ENCODE peak calls at places on chromosome 21, in five cellular contexts. V is tibial artery, F is fibroblast of lung, Q is right atrium auricular region, J is adrenal gland. I is an unnamed sample. For H3K36me3, the result is how much of the 10 kb centered on the place peaks cover.

GRCh38 chr21:43691086-43691795 is 27.7 kb upstream of the PDXK start:
- DNase-seq in J (no peak), Q (no peak), F (no peak), V (no peak), I (peak)

GRCh38 chr21:43919871-43920801 is 55.1 kb downstream of the AGPAT3 start:
- DNase-seq in J (no peak), V (no peak), Q (no peak), F (no peak), I (peak)

GRCh38 chr21:43012596-43012995 is 38.2 kb downstream of the PKNOX1 start:
- DNase-seq in Q (no peak), J (no peak), V (no peak), F (no peak), I (no peak)

GRCh38 chr21:36188081-36188681 is 31.6 kb downstream of the DOP1B start:
- DNase-seq in J (no peak), Q (no peak), V (no peak), F (no peak), I (peak)

GRCh38 chr21:20971296-20971921 is 26.8 kb upstream of the NCAM2 start:
- DNase-seq in V (no peak), F (peak), Q (no peak), J (peak), I (peak)

GRCh38 chr21:32131960-32132359 is 146.9 kb downstream of the MIS18A start:
- DNase-seq in F (peak), Q (peak), V (no peak), J (no peak), I (no peak)

GRCh38 chr21:41827951-41828883 is 50.9 kb downstream of the PRDM15 start:
- DNase-seq in V (no peak), Q (no peak), F (no peak), J (no peak), I (no peak)

GRCh38 chr21:45959182-45959581 is 22.4 kb upstream of the COL6A1 start:
- DNase-seq in J (no peak), Q (no peak), V (no peak), F (no peak), I (no peak)

GRCh38 chr21:22314963-22315362 is 1316.8 kb downstream of the NCAM2 start:
- DNase-seq in F (no peak), Q (no peak), J (no peak), V (no peak), I (no peak)

GRCh38 chr21:44549525-44550211 is 1.6 kb downstream of the KRTAP10-2 start:
- DNase-seq in Q (peak), F (no peak), V (peak), J (peak), I (no peak)

GRCh38 chr21:39581414-39581813 is 31.3 kb upstream of the B3GALT5 start:
- DNase-seq in F (no peak), J (no peak), V (no peak), Q (no peak), I (no peak)

GRCh38 chr21:38671716-38672115 is 134.0 kb upstream of the ETS2 start:
- DNase-seq in V (no peak), Q (no peak), F (peak), J (no peak), I (no peak)

GRCh38 chr21:36696640-36697472 is 2.1 kb upstream of the SIM2 start:
- DNase-seq in V (peak), J (no peak), F (no peak), Q (no peak), I (peak)

GRCh38 chr21:33229099-33229775 is 501 bp upstream of the IFNAR2 start:
- DNase-seq in J (peak), Q (no peak), F (no peak), V (no peak), I (no peak)

GRCh38 chr21:44548922-44549321 is 2.4 kb downstream of the KRTAP10-2 start:
- DNase-seq in F (peak), V (no peak), Q (no peak), J (no peak), I (no peak)

GRCh38 chr21:42830456-42831455 is 48.6 kb downstream of the WDR4 start:
- DNase-seq in V (no peak), J (peak), F (no peak), Q (peak), I (no peak)

GRCh38 chr21:25931791-25932190 is 197.0 kb downstream of the GABPA start:
- DNase-seq in V (no peak), J (no peak), F (no peak), Q (no peak), I (no peak)

GRCh38 chr21:32653326-32653901 is 41.2 kb upstream of the CFAP298 start:
- DNase-seq in Q (no peak), J (no peak), F (no peak), V (no peak), I (no peak)

GRCh38 chr21:42009018-42009830 is 936 bp downstream of the ZBTB21 start:
- DNase-seq in V (peak), J (peak), Q (no peak), F (peak), I (peak)

GRCh38 chr21:42997053-42997452 is 22.7 kb downstream of the PKNOX1 start:
- DNase-seq in F (peak), V (peak), J (peak), Q (peak), I (no peak)

GRCh38 chr21:38300180-38300579 is 43.4 kb downstream of the KCNJ15 start:
- DNase-seq in Q (no peak), V (no peak), J (no peak), F (no peak), I (no peak)

GRCh38 chr21:17602874-17603273 is 9.8 kb downstream of the BTG3 start:
- DNase-seq in J (no peak), Q (no peak), F (peak), V (no peak), I (no peak)

GRCh38 chr21:17597680-17598079 is 15.0 kb downstream of the BTG3 start:
- DNase-seq in V (no peak), Q (no peak), J (no peak), F (no peak), I (no peak)

DNA sequence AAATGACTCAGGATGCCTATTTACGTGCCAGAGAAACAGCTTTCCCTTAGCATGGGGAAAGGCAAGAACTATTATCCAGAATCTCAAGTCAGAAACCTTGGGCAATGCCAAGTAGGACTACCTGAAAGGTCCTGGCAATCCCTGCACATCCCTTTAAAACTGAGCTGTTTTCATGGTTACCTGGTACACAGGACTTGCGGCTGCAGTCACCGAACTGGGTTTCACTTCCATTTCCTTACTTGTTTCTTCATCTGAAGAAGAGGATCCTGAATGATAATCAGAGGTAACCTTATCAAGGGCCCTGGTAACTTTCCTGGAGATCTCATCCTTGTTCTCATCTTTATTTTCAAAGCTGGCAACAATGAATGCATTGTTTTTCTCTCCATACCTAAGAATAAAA is 14.3 kb downstream of the BTG3 start:
- DNase-seq in J (no peak), Q (no peak), V (no peak), F (no peak), I (no peak)
- H3K36me3 ChIP-seq in J (under half), Q (under half), V (half or more), F (under half), I (under half)

GRCh38 chr21:27275294-27275927 is 308.5 kb upstream of the ADAMTS5 start:
- DNase-seq in F (peak), J (no peak), V (no peak), Q (no peak), I (no peak)
- H3K27ac ChIP-seq in F (peak), J (no peak), V (peak), Q (peak), I (no peak)

GRCh38 chr21:29240136-29240535 is 58.6 kb upstream of the BACH1 start:
- DNase-seq in V (no peak), J (no peak), Q (no peak), F (no peak), I (no peak)

GRCh38 chr21:29238967-29239289 is 59.8 kb upstream of the BACH1 start:
- DNase-seq in J (no peak), V (no peak), Q (no peak), F (peak), I (no peak)

GRCh38 chr21:29235714-29236197 is 63.0 kb upstream of the BACH1 start:
- DNase-seq in V (no peak), Q (no peak), J (no peak), F (no peak), I (no peak)

GRCh38 chr21:29238052-29238966 is 60.4 kb upstream of the BACH1 start:
- DNase-seq in F (no peak), Q (no peak), V (no peak), J (no peak), I (no peak)

DNA sequence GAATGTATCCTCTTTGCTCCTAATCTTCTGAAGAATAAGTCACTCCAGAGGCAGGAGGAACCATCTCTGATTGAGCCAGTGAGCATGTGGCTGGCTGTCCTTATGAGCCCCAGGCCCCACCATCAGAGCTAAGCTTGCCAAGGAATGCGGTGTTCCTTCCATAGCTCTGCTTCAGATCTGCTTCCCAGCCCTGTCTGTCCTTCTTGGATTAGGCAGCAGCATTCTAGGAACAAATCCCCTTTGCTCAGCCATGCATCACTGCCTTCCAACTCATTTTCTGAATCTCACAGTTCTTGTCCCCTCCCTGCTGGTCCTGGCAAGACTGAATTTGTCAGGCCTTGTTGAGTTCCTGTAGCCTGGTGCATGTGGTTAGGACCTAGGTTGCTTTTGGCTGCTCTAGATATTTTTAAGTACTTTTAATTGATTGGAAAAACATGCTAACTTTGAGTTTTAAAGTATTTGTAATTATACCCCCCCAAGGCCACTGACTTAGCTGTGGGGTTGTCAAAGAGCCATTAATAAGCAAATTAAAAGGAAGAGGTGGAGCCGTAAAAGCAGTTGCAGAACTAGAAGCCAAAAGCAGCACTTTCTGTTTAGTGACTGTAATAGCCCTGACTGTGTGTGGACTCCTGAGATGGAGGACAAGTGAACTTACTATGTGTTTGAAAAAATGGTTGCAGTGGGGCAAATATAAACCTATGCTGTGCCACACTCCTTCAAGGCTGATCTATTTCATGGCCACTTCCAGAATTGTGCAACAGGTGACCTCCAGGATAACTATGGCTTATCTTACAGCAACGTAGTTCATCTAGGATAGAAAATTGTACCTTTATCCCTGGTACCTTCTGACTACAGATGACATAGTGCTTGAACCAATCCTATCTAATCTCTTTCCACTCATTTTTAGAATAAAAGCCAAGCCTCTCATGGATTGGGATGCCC is 61.3 kb upstream of the BACH1 start:
- DNase-seq in J (no peak), F (peak), V (no peak), Q (no peak), I (no peak)
- H3K4me3 ChIP-seq in J (no peak), F (no peak), V (no peak), Q (no peak), I (no peak)

GRCh38 chr21:34593423-34593822 is 21.5 kb downstream of the RCAN1 start:
- DNase-seq in F (no peak), Q (no peak), V (no peak), J (no peak), I (peak)
- H3K36me3 ChIP-seq in F (under half), Q (under half), V (under half), J (under half), I (under half)

I was measured in pancreas.